ENCODE peak calls at places on chromosome 5, in six cellular contexts. One of them, this sample, is unnamed. For H3K4me1 and H3K9me3, the result is how much of the 10 kb centered on the place peaks cover.

GRCh38 chr5:16492398-16493175 is 27.0 kb upstream of the ZNF622 start:
- DNase-seq in adipocyte: peak
- DNase-seq in fibroblast of lung: peak
- DNase-seq in neuronal stem cell: no peak
- DNase-seq in hepatocyte: no peak
- DNase-seq in GM23248: peak
- DNase-seq in this sample: peak

GRCh38 chr5:140239939-140240700 is 62.8 kb downstream of the PFDN1 start:
- DNase-seq in GM23248: peak
- DNase-seq in hepatocyte: peak
- DNase-seq in neuronal stem cell: no peak
- DNase-seq in fibroblast of lung: peak
- DNase-seq in adipocyte: peak
- DNase-seq in this sample: peak

GRCh38 chr5:107265268-107265667 is 405.5 kb downstream of the EFNA5 start:
- DNase-seq in fibroblast of lung: no peak
- DNase-seq in hepatocyte: no peak
- DNase-seq in neuronal stem cell: no peak
- DNase-seq in adipocyte: no peak
- DNase-seq in GM23248: no peak
- DNase-seq in this sample: no peak

GRCh38 chr5:10215366-10215765 is 34.3 kb downstream of the ATPSCKMT start:
- DNase-seq in GM23248: no peak
- DNase-seq in adipocyte: no peak
- DNase-seq in neuronal stem cell: no peak
- DNase-seq in hepatocyte: no peak
- DNase-seq in fibroblast of lung: no peak
- DNase-seq in this sample: no peak

GRCh38 chr5:55601209-55601618 is 66.5 kb upstream of the PLPP1 start:
- DNase-seq in hepatocyte: peak
- DNase-seq in GM23248: peak
- DNase-seq in neuronal stem cell: peak
- DNase-seq in adipocyte: peak
- DNase-seq in fibroblast of lung: peak
- DNase-seq in this sample: peak

GRCh38 chr5:32325067-32325466 is 12.3 kb upstream of the MTMR12 start:
- DNase-seq in neuronal stem cell: no peak
- DNase-seq in fibroblast of lung: peak
- DNase-seq in hepatocyte: no peak
- DNase-seq in adipocyte: peak
- DNase-seq in GM23248: no peak
- DNase-seq in this sample: no peak

GRCh38 chr5:157328277-157328912 is 62.5 kb downstream of the CYFIP2 start:
- DNase-seq in adipocyte: peak
- DNase-seq in hepatocyte: peak
- DNase-seq in fibroblast of lung: peak
- DNase-seq in neuronal stem cell: peak
- DNase-seq in GM23248: peak
- DNase-seq in this sample: peak

GRCh38 chr5:61641748-61642565 is 309.9 kb downstream of the ZSWIM6 start:
- DNase-seq in neuronal stem cell: no peak
- DNase-seq in adipocyte: peak
- DNase-seq in fibroblast of lung: no peak
- DNase-seq in GM23248: peak
- DNase-seq in hepatocyte: no peak
- DNase-seq in this sample: no peak

GRCh38 chr5:76714771-76715483 is 999 bp upstream of the F2R start:
- DNase-seq in GM23248: peak
- DNase-seq in adipocyte: no peak
- DNase-seq in hepatocyte: peak
- DNase-seq in neuronal stem cell: no peak
- DNase-seq in fibroblast of lung: peak
- DNase-seq in this sample: peak

GRCh38 chr5:154962494-154962893 is 21.6 kb downstream of the MRPL22 start:
- DNase-seq in neuronal stem cell: no peak
- DNase-seq in fibroblast of lung: peak
- DNase-seq in hepatocyte: no peak
- DNase-seq in adipocyte: no peak
- DNase-seq in GM23248: peak
- DNase-seq in this sample: no peak

GRCh38 chr5:14395411-14395810 is 186.2 kb upstream of the OTULINL start:
- DNase-seq in hepatocyte: no peak
- DNase-seq in GM23248: no peak
- DNase-seq in neuronal stem cell: no peak
- DNase-seq in fibroblast of lung: no peak
- DNase-seq in adipocyte: no peak
- DNase-seq in this sample: no peak

GRCh38 chr5:175822225-175822624 is 49.2 kb upstream of the CPLX2 start:
- DNase-seq in fibroblast of lung: peak
- DNase-seq in hepatocyte: no peak
- DNase-seq in neuronal stem cell: no peak
- DNase-seq in adipocyte: no peak
- DNase-seq in GM23248: no peak
- DNase-seq in this sample: no peak

GRCh38 chr5:39588176-39588575 is 163.4 kb upstream of the DAB2 start:
- DNase-seq in hepatocyte: no peak
- DNase-seq in fibroblast of lung: no peak
- DNase-seq in adipocyte: peak
- DNase-seq in neuronal stem cell: no peak
- DNase-seq in GM23248: no peak
- DNase-seq in this sample: no peak

GRCh38 chr5:163880307-163880706 is 374.9 kb downstream of the MAT2B start:
- DNase-seq in fibroblast of lung: peak
- DNase-seq in neuronal stem cell: no peak
- DNase-seq in adipocyte: peak
- DNase-seq in hepatocyte: no peak
- DNase-seq in GM23248: no peak
- DNase-seq in this sample: no peak

GRCh38 chr5:141199359-141200235 is at the start of gene PCDHB11:
- DNase-seq in adipocyte: no peak
- DNase-seq in neuronal stem cell: no peak
- DNase-seq in hepatocyte: no peak
- DNase-seq in fibroblast of lung: no peak
- DNase-seq in GM23248: peak
- DNase-seq in this sample: no peak

GRCh38 chr5:54148062-54148461 is 162.3 kb downstream of the ARL15 start:
- DNase-seq in neuronal stem cell: no peak
- DNase-seq in hepatocyte: no peak
- DNase-seq in GM23248: peak
- DNase-seq in adipocyte: peak
- DNase-seq in fibroblast of lung: no peak
- DNase-seq in this sample: no peak

GRCh38 chr5:170211575-170212334 is 21.0 kb upstream of the C5orf58 start:
- DNase-seq in adipocyte: no peak
- DNase-seq in hepatocyte: no peak
- DNase-seq in neuronal stem cell: no peak
- DNase-seq in GM23248: no peak
- DNase-seq in fibroblast of lung: no peak
- DNase-seq in this sample: no peak

DNA sequence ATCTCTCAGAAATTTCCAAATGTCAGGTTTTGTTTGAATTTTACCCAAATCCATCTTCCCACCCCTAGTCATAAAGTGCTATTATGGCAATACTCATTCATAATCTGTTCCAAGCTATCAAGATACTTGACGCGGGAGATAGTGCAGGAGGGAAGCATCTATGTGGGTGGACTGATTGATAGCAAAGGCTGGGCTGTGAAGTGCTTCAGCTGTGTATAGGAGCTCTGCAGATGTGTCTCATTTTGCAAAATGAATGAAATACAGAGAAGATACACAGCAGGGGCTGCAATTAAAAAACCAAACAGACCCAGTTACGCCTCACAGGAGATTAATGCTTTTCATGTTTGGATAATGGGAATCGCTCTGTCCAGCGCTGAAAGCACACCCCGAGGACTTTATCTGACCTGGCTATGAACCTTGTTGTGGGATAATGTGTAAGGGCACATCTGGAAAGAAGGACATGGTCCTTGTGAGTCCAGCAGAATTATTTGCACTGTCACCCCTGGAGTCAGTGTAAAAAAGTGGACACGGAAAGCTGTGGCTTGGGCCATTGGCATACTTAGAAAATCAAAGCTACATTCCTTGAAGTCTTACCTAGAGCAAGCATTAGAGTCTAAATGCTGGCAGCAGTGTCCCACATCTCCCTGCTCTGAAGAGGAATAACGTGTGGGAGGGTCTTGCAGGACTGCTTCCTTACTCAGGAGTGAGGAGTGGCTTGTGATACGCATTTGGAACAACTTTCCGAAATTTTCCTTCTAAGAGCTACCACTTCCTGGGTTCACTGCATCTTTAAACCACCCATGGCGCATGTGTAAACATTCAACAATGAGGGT is 2.5 kb downstream of the SH3RF2 start:
- DNase-seq in neuronal stem cell: no peak
- DNase-seq in adipocyte: no peak
- DNase-seq in fibroblast of lung: peak
- DNase-seq in hepatocyte: no peak
- DNase-seq in GM23248: no peak
- DNase-seq in this sample: no peak
- H3K4me1 ChIP-seq in neuronal stem cell: under half
- H3K4me1 ChIP-seq in adipocyte: under half
- H3K4me1 ChIP-seq in fibroblast of lung: under half
- H3K4me1 ChIP-seq in hepatocyte: under half
- H3K4me1 ChIP-seq in GM23248: under half
- H3K4me1 ChIP-seq in this sample: under half

GRCh38 chr5:130471-131175 is 38.7 kb downstream of the PLEKHG4B start:
- DNase-seq in hepatocyte: no peak
- DNase-seq in adipocyte: peak
- DNase-seq in neuronal stem cell: no peak
- DNase-seq in fibroblast of lung: peak
- DNase-seq in GM23248: peak
- DNase-seq in this sample: no peak
- H3K9me3 ChIP-seq in hepatocyte: under half
- H3K9me3 ChIP-seq in adipocyte: under half
- H3K9me3 ChIP-seq in neuronal stem cell: under half
- H3K9me3 ChIP-seq in fibroblast of lung: under half
- H3K9me3 ChIP-seq in GM23248: under half
- H3K9me3 ChIP-seq in this sample: under half

DNA sequence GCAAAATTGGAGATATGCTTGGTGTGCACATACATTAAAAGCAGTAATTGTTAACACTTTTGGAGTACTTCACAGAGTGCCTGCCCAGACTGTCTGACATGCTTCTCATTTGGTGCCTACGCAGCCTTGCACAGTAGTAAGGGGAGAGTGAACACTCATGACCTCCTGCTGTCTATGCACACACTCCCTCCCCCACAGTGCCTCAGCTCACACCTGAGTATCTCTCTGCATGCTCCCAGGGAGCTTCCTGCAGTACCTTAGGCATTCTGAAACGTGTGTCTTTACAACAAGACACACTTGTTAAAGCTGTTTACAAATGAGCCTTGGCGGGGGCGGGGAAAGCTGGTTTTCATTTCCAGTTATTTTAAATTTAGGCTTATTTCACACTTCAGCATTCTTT is 18.0 kb downstream of the MAP3K1 start:
- DNase-seq in hepatocyte: no peak
- DNase-seq in neuronal stem cell: no peak
- DNase-seq in fibroblast of lung: no peak
- DNase-seq in adipocyte: no peak
- DNase-seq in GM23248: no peak
- DNase-seq in this sample: no peak
- H3K4me1 ChIP-seq in hepatocyte: under half
- H3K4me1 ChIP-seq in neuronal stem cell: under half
- H3K4me1 ChIP-seq in fibroblast of lung: under half
- H3K4me1 ChIP-seq in adipocyte: under half
- H3K4me1 ChIP-seq in GM23248: under half
- H3K4me1 ChIP-seq in this sample: under half

GRCh38 chr5:2697041-2697440 is 54.4 kb downstream of the IRX2 start:
- DNase-seq in fibroblast of lung: no peak
- DNase-seq in neuronal stem cell: no peak
- DNase-seq in GM23248: no peak
- DNase-seq in hepatocyte: no peak
- DNase-seq in adipocyte: no peak
- DNase-seq in this sample: no peak
- H3K9me3 ChIP-seq in fibroblast of lung: under half
- H3K9me3 ChIP-seq in neuronal stem cell: under half
- H3K9me3 ChIP-seq in GM23248: under half
- H3K9me3 ChIP-seq in hepatocyte: under half
- H3K9me3 ChIP-seq in adipocyte: under half
- H3K9me3 ChIP-seq in this sample: under half

DNA sequence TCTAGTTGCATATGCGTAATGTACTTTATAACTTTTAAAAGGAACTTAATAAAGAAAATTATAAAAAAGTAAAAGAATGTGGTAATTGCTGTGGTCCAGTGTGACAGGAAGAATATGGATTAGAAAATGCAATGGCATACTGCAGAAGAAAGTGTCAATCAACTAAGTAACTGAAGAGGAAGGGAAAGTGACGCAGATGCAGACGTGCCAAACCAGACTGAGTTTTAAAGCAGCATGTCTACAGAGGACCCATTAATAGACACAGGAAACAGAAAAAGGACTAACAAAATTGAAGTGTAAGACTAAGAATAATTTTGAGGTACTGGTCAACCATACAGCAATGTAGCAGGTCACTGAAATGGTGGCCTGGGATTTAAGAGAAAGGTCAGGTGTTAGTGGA is 73.3 kb downstream of the DPYSL3 start:
- DNase-seq in GM23248: no peak
- DNase-seq in hepatocyte: no peak
- DNase-seq in fibroblast of lung: no peak
- DNase-seq in neuronal stem cell: no peak
- DNase-seq in adipocyte: no peak
- DNase-seq in this sample: no peak
- H3K4me1 ChIP-seq in GM23248: under half
- H3K4me1 ChIP-seq in hepatocyte: under half
- H3K4me1 ChIP-seq in fibroblast of lung: under half
- H3K4me1 ChIP-seq in neuronal stem cell: under half
- H3K4me1 ChIP-seq in adipocyte: under half
- H3K4me1 ChIP-seq in this sample: under half

DNA sequence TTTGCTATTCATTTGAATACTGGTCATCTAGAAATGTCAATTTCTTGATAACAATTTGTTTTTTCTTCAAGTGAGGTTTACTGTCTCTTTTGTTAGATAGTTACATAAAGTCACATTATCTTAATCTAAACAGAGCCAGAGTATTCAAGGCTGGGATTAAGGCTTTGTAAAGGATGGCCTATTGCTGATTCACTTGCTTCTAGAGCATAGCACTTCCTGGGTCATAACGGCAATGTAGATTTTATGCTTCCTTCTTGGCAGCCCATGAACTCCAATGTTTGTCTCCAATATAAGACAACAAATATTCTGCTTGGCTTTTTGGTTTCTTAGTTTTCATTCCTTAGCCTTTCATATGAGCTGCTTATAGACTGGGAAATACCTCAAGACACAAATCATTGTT is 2007.9 kb upstream of the CDH6 start:
- DNase-seq in adipocyte: no peak
- DNase-seq in GM23248: no peak
- DNase-seq in hepatocyte: no peak
- DNase-seq in fibroblast of lung: no peak
- DNase-seq in neuronal stem cell: no peak
- DNase-seq in this sample: no peak
- H3K9me3 ChIP-seq in adipocyte: under half
- H3K9me3 ChIP-seq in GM23248: under half
- H3K9me3 ChIP-seq in hepatocyte: under half
- H3K9me3 ChIP-seq in fibroblast of lung: under half
- H3K9me3 ChIP-seq in neuronal stem cell: under half
- H3K9me3 ChIP-seq in this sample: under half

DNA sequence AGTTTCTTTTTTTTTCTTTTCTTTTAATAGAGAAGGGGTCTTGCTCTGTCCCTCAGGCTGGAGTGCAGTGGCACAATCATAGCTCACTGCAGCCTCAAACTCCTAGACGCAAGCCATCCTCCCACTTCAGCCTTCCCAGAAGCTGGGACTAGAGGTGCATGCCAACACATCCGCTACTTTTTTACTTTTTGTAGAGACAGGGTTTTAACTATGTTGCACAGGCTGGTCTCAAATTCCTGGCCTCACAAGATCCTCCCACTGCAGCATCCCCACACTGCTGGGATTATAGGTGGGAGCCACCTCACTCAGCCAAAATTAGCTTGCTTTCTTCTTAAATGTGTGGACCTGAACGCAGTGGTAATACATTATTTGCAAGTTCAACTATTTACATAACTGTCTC is 66.1 kb downstream of the SERINC5 start:
- DNase-seq in hepatocyte: no peak
- DNase-seq in neuronal stem cell: no peak
- DNase-seq in fibroblast of lung: no peak
- DNase-seq in GM23248: no peak
- DNase-seq in adipocyte: no peak
- DNase-seq in this sample: peak
- H3K4me1 ChIP-seq in hepatocyte: under half
- H3K4me1 ChIP-seq in neuronal stem cell: under half
- H3K4me1 ChIP-seq in fibroblast of lung: under half
- H3K4me1 ChIP-seq in GM23248: under half
- H3K4me1 ChIP-seq in adipocyte: under half
- H3K4me1 ChIP-seq in this sample: half or more